ENCODE peak calls at places on chromosomes 6 and 20, in five cellular contexts. One of them, this sample, is unnamed.

GRCh38 chr6:149271348-149272340 is 45.9 kb upstream of the TAB2 start:
- ATAC-seq in upper lobe of left lung: peak; percentile 72
- ATAC-seq in A549: no peak
- ATAC-seq in HepG2: no peak
- ATAC-seq in GM12878: peak; percentile 84
- ATAC-seq in this sample: no peak

GRCh38 chr20:53606364-53606985 is 12.8 kb upstream of the ZNF217 start:
- ATAC-seq in upper lobe of left lung: no peak
- ATAC-seq in A549: no peak
- ATAC-seq in HepG2: no peak
- ATAC-seq in GM12878: no peak
- ATAC-seq in this sample: no peak

GRCh38 chr6:20706293-20707165 is 172.3 kb downstream of the CDKAL1 start:
- ATAC-seq in upper lobe of left lung: no peak
- ATAC-seq in A549: peak; percentile 59
- ATAC-seq in HepG2: no peak
- ATAC-seq in GM12878: peak; percentile 41
- ATAC-seq in this sample: no peak

GRCh38 chr6:149459761-149460160 is 25.1 kb downstream of the ZC3H12D start:
- ATAC-seq in upper lobe of left lung: no peak
- ATAC-seq in A549: no peak
- ATAC-seq in HepG2: no peak
- ATAC-seq in GM12878: no peak
- ATAC-seq in this sample: no peak

GRCh38 chr6:33433001-33433559 is 13.2 kb downstream of the SYNGAP1 start:
- ATAC-seq in upper lobe of left lung: no peak
- ATAC-seq in A549: no peak
- ATAC-seq in HepG2: no peak
- ATAC-seq in GM12878: no peak
- ATAC-seq in this sample: no peak

GRCh38 chr6:17088091-17088611 is 13.7 kb upstream of the STMND1 start:
- ATAC-seq in upper lobe of left lung: no peak
- ATAC-seq in A549: no peak
- ATAC-seq in HepG2: no peak
- ATAC-seq in GM12878: no peak
- ATAC-seq in this sample: no peak

GRCh38 chr20:58993332-58994248 is 12.5 kb downstream of the NELFCD start:
- ATAC-seq in upper lobe of left lung: no peak
- ATAC-seq in A549: no peak
- ATAC-seq in HepG2: no peak
- ATAC-seq in GM12878: peak; percentile 76
- ATAC-seq in this sample: no peak

GRCh38 chr6:73537677-73538076 is 16.8 kb upstream of the EEF1A1 start:
- ATAC-seq in upper lobe of left lung: no peak
- ATAC-seq in A549: no peak
- ATAC-seq in HepG2: no peak
- ATAC-seq in GM12878: peak; percentile 93
- ATAC-seq in this sample: no peak

GRCh38 chr6:73604020-73604419 is 49.8 kb downstream of the SLC17A5 start:
- ATAC-seq in upper lobe of left lung: no peak
- ATAC-seq in A549: no peak
- ATAC-seq in HepG2: no peak
- ATAC-seq in GM12878: no peak
- ATAC-seq in this sample: no peak

GRCh38 chr6:154166140-154166539 is 127.1 kb downstream of the OPRM1 start:
- ATAC-seq in upper lobe of left lung: no peak
- ATAC-seq in A549: no peak
- ATAC-seq in HepG2: peak; percentile 82
- ATAC-seq in GM12878: peak; percentile 15
- ATAC-seq in this sample: no peak

GRCh38 chr20:50415031-50415515 is 95.1 kb upstream of the PTPN1 start:
- ATAC-seq in upper lobe of left lung: peak; percentile 89
- ATAC-seq in A549: peak; percentile 51
- ATAC-seq in HepG2: peak; percentile 27
- ATAC-seq in GM12878: no peak
- ATAC-seq in this sample: no peak

GRCh38 chr6:96897396-96898240 is at the start of gene NDUFAF4:
- ATAC-seq in upper lobe of left lung: peak; percentile 100
- ATAC-seq in A549: peak; percentile 94
- ATAC-seq in HepG2: peak; percentile 95
- ATAC-seq in GM12878: peak; percentile 92
- ATAC-seq in this sample: peak; percentile 98

GRCh38 chr20:914727-915498 is 1.2 kb downstream of the ANGPT4 start:
- ATAC-seq in upper lobe of left lung: no peak
- ATAC-seq in A549: no peak
- ATAC-seq in HepG2: no peak
- ATAC-seq in GM12878: no peak
- ATAC-seq in this sample: no peak

GRCh38 chr6:71589254-71589653 is 297.1 kb upstream of the RIMS1 start:
- ATAC-seq in upper lobe of left lung: no peak
- ATAC-seq in A549: no peak
- ATAC-seq in HepG2: no peak
- ATAC-seq in GM12878: no peak
- ATAC-seq in this sample: no peak

GRCh38 chr20:10855031-10855430 is 181.2 kb upstream of the JAG1 start:
- ATAC-seq in upper lobe of left lung: no peak
- ATAC-seq in A549: no peak
- ATAC-seq in HepG2: no peak
- ATAC-seq in GM12878: no peak
- ATAC-seq in this sample: no peak

GRCh38 chr20:45049904-45050471 is 50.9 kb downstream of the KCNS1 start:
- ATAC-seq in upper lobe of left lung: no peak
- ATAC-seq in A549: no peak
- ATAC-seq in HepG2: no peak
- ATAC-seq in GM12878: peak; percentile 30
- ATAC-seq in this sample: no peak

GRCh38 chr20:49657118-49657901 is 56.4 kb downstream of the B4GALT5 start:
- ATAC-seq in upper lobe of left lung: no peak
- ATAC-seq in A549: no peak
- ATAC-seq in HepG2: no peak
- ATAC-seq in GM12878: no peak
- ATAC-seq in this sample: peak; percentile 82

GRCh38 chr20:54306985-54307710 is 99.3 kb downstream of the PFDN4 start:
- ATAC-seq in upper lobe of left lung: no peak
- ATAC-seq in A549: no peak
- ATAC-seq in HepG2: no peak
- ATAC-seq in GM12878: no peak
- ATAC-seq in this sample: no peak

GRCh38 chr6:166346449-166346848 is 4.1 kb upstream of the SFT2D1 start:
- ATAC-seq in upper lobe of left lung: no peak
- ATAC-seq in A549: no peak
- ATAC-seq in HepG2: no peak
- ATAC-seq in GM12878: no peak
- ATAC-seq in this sample: no peak

GRCh38 chr6:158867381-158868121 is 48.4 kb upstream of the EZR start:
- ATAC-seq in upper lobe of left lung: no peak
- ATAC-seq in A549: no peak
- ATAC-seq in HepG2: no peak
- ATAC-seq in GM12878: no peak
- ATAC-seq in this sample: no peak

GRCh38 chr20:48275737-48276342 is 490.6 kb upstream of the SULF2 start:
- ATAC-seq in upper lobe of left lung: no peak
- ATAC-seq in A549: no peak
- ATAC-seq in HepG2: no peak
- ATAC-seq in GM12878: no peak
- ATAC-seq in this sample: no peak

GRCh38 chr6:150241751-150242150 is 98.9 kb downstream of the PPP1R14C start:
- ATAC-seq in upper lobe of left lung: no peak
- ATAC-seq in A549: no peak
- ATAC-seq in HepG2: no peak
- ATAC-seq in GM12878: peak; percentile 52
- ATAC-seq in this sample: no peak

DNA sequence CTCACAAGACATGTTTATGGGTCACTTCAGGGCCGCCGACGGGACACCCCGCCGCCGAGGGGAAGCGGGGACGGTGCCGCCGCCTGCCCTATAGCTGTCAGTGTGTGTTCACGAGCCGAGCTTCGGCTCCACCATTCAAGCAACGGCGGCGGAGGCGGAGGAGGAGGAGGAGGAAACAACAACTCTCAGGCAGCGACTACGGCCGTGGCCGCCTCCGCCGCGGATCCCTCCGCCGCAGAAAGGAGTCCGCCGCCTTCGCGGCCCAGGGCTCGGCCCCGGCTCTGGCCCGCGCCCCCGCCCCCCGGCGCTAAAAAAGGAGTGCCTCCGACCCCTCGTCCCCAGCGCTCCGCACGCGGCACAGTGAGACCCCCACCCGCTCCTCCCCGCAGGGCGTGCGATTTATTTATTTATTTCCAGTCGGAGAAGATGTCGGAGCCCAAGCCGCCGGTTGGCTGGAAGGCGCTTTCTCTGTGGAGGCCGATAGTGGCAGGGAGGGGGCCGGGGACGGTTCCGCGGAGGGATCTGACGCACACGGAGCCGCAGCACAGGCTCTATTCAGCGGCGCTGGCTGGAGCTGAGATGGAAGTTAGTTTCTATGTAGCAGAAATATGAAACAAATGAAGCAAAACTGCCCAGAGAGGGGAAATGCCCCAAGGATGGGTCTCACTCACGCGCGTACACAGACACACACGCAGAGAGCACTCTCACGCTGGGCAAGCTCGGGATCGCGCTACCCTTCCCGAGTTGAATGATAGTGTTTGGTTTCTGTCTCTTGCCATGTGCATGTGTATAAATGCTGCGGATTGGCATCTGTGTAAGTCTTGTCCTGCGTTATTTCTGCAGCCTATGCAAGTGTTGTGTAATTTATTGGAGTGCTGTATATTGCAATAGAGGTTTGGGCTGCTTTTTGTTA is at the start of gene PHIP:
- ATAC-seq in upper lobe of left lung: peak; percentile 99
- ATAC-seq in A549: peak; percentile 86
- ATAC-seq in HepG2: peak; percentile 88
- ATAC-seq in GM12878: peak; percentile 86
- ATAC-seq in this sample: peak; percentile 92
- TF ChIP-seq EP300 in upper lobe of left lung: no peak
- TF ChIP-seq EP300 in A549: no peak
- TF ChIP-seq EP300 in HepG2: no peak
- TF ChIP-seq EP300 in GM12878: no peak
- TF ChIP-seq EP300 in this sample: no peak

DNA sequence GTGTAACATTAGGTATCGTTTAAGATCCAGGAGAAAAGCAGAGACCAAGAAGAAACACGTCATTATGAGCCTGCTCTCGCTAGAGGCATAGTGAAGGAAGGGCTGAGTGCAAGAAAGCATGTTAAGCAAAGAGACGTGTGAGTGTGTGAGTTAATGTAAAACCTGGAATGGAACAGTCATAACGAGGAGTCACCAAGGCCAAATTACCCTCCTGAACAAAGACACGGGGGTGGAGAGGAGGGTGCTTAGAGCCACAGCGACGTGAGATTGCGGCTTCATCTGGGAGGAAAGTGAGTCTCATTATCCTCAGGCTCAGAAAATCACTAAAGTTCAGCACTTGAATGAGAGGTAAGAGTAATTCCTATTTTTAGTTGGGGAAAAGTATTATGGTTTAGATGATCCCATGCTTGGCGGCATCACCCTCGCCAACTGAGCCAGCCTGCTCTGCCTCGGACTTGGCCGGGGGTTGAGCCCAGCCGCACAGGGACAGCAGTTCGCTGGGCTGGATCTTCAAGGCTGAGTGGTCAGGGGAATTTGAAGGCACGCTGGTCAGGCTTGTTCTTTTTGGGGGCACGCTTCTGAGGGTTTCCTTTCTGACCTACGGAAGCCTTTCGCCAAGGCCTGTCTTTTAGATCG is 136.6 kb downstream of the DTNBP1 start:
- ATAC-seq in upper lobe of left lung: no peak
- ATAC-seq in A549: no peak
- ATAC-seq in HepG2: peak; percentile 53
- ATAC-seq in GM12878: peak; percentile 30
- ATAC-seq in this sample: no peak
- TF ChIP-seq POLR2A in upper lobe of left lung: no peak
- TF ChIP-seq POLR2A in A549: no peak
- TF ChIP-seq POLR2A in HepG2: no peak
- TF ChIP-seq POLR2A in GM12878: no peak
- TF ChIP-seq POLR2A in this sample: no peak

GRCh38 chr6:157224957-157225574 is 98.3 kb downstream of the TMEM242 start:
- ATAC-seq in upper lobe of left lung: no peak
- ATAC-seq in A549: no peak
- ATAC-seq in HepG2: no peak
- ATAC-seq in GM12878: no peak
- ATAC-seq in this sample: no peak

GRCh38 chr6:157225575-157225995 is 97.7 kb downstream of the TMEM242 start:
- ATAC-seq in upper lobe of left lung: no peak
- ATAC-seq in A549: no peak
- ATAC-seq in HepG2: no peak
- ATAC-seq in GM12878: no peak
- ATAC-seq in this sample: peak; percentile 70

GRCh38 chr6:157227202-157228166 is 95.8 kb downstream of the TMEM242 start:
- ATAC-seq in upper lobe of left lung: no peak
- ATAC-seq in A549: no peak
- ATAC-seq in HepG2: peak; percentile 63
- ATAC-seq in GM12878: peak; percentile 32
- ATAC-seq in this sample: no peak

GRCh38 chr6:157226761-157227160 is 96.6 kb downstream of the TMEM242 start:
- ATAC-seq in upper lobe of left lung: no peak
- ATAC-seq in A549: no peak
- ATAC-seq in HepG2: no peak
- ATAC-seq in GM12878: no peak
- ATAC-seq in this sample: no peak

DNA sequence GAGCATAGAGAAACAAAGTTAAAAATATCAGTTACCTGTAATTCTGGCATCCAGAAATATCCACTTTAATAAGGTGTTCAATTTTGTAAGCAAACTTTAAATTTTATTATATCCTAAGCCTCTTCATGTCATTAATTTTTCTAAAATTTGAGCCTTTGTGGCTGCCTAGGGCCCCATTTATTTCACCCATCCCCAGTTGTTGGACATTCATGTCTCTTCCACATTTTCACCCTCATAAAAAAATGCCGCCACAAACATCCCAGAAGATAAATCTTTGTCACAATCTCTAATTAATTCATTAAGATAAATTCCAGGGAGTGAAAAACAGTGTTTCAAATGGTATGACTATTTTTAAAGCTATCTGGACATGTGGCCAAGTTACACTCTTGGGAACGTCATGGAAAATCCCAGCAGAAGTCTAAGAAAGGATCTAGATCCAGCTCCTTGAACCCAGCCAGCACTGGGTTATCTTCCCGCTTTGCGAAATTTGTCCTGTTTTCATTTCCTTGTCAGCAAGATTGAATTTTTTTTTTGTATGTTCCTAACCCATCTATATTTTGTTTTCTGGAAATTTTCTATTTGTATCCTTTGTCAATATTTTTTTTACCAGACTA is 97.2 kb downstream of the TMEM242 start:
- ATAC-seq in upper lobe of left lung: no peak
- ATAC-seq in A549: no peak
- ATAC-seq in HepG2: no peak
- ATAC-seq in GM12878: no peak
- ATAC-seq in this sample: peak; percentile 87
- H3K4me1 ChIP-seq in upper lobe of left lung: peaks cover 5% of the 10 kb centered on the region
- H3K4me1 ChIP-seq in A549: no peaks in the 10 kb centered on the region
- H3K4me1 ChIP-seq in HepG2: peaks cover 5% of the 10 kb centered on the region
- H3K4me1 ChIP-seq in GM12878: peaks cover 10% of the 10 kb centered on the region
- H3K4me1 ChIP-seq in this sample: peaks cover 3% of the 10 kb centered on the region

DNA sequence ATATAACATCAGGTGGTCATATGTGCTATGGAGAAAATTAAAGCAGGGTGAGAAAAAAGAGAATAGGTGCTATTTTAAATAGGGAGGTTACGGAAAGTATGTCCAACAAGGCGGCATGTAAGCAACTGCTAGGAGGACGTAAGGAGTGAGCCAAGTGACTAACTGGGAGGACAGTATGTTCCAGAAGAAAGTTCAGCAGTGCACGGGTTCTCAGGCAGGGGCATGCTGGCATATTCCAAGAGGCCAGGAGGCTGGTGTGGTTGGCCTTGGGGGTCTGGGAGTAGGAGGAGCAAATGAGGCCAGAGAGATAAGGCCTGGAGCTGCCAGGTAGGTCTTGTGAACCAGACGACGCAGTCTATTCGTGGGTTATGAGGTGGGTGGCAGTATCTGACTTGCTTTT is 112.4 kb downstream of the ARMC2 start:
- ATAC-seq in upper lobe of left lung: no peak
- ATAC-seq in A549: no peak
- ATAC-seq in HepG2: no peak
- ATAC-seq in GM12878: no peak
- ATAC-seq in this sample: peak; percentile 69
- TF ChIP-seq EP300 in upper lobe of left lung: no peak
- TF ChIP-seq EP300 in A549: no peak
- TF ChIP-seq EP300 in HepG2: no peak
- TF ChIP-seq EP300 in GM12878: no peak
- TF ChIP-seq EP300 in this sample: no peak